ENCODE peak calls at places on chromosomes 11 and 22, in six cellular contexts. D is heart right ventricle, G is pancreas, F is right atrium auricular region, K is AG04450, H is heart left ventricle. J is an unnamed sample. For H3K27me3, the result is how much of the 10 kb centered on the place peaks cover.

GRCh38 chr11:96154802-96155520 is 188.0 kb downstream of the MAML2 start:
- DNase-seq in D (no peak), G (no peak), F (no peak), K (no peak), H (no peak), J (peak)

GRCh38 chr11:128323381-128323780 is 264.0 kb downstream of the ETS1 start:
- DNase-seq in D (no peak), G (no peak), F (no peak), K (no peak), H (no peak), J (no peak)

GRCh38 chr11:65695459-65696241 is 16.4 kb upstream of the KAT5 start:
- DNase-seq in D (peak), G (peak), F (no peak), K (no peak), H (no peak), J (peak)

GRCh38 chr11:79274636-79275315 is 166.1 kb downstream of the TENM4 start:
- DNase-seq in D (no peak), G (no peak), F (no peak), K (peak), H (no peak), J (no peak)

GRCh38 chr11:12015486-12015885 is 7.1 kb upstream of the DKK3 start:
- DNase-seq in D (no peak), G (no peak), F (no peak), K (no peak), H (no peak), J (no peak)

GRCh38 chr11:78708388-78708787 is 133.7 kb upstream of the NARS2 start:
- DNase-seq in D (no peak), G (no peak), F (no peak), K (no peak), H (no peak), J (peak)

GRCh38 chr22:46043339-46043738 is 66.4 kb upstream of the WNT7B start:
- DNase-seq in D (no peak), G (no peak), F (no peak), K (no peak), H (no peak), J (no peak)

GRCh38 chr11:20089796-20090653 is 70.2 kb downstream of the DBX1 start:
- DNase-seq in D (no peak), G (peak), F (no peak), K (no peak), H (no peak), J (no peak)

GRCh38 chr22:32674925-32675825 is 126.3 kb upstream of the TIMP3 start:
- DNase-seq in D (no peak), G (no peak), F (no peak), K (no peak), H (no peak), J (no peak)

GRCh38 chr11:61138940-61139339 is 22.3 kb downstream of the VPS37C start:
- DNase-seq in D (no peak), G (no peak), F (no peak), K (no peak), H (no peak), J (no peak)

GRCh38 chr11:123438191-123438627 is 8.1 kb downstream of the GRAMD1B start:
- DNase-seq in D (no peak), G (no peak), F (no peak), K (no peak), H (no peak), J (no peak)

GRCh38 chr11:15707971-15708370 is 593.2 kb downstream of the INSC start:
- DNase-seq in D (peak), G (peak), F (no peak), K (no peak), H (no peak), J (peak)
- TF ChIP-seq CTCF in D (peak), G (no peak), F (peak), K (no peak), H (no peak), J (no peak)

GRCh38 chr11:73011126-73011817 is 130.8 kb downstream of the FCHSD2 start:
- DNase-seq in D (no peak), G (no peak), F (no peak), K (no peak), H (no peak), J (no peak)

GRCh38 chr11:73017024-73017751 is 124.9 kb downstream of the FCHSD2 start:
- DNase-seq in D (no peak), G (no peak), F (no peak), K (no peak), H (no peak), J (peak)

GRCh38 chr11:73013021-73013420 is 129.1 kb downstream of the FCHSD2 start:
- DNase-seq in D (no peak), G (no peak), F (no peak), K (no peak), H (no peak), J (no peak)

GRCh38 chr11:73009972-73010371 is 132.1 kb downstream of the FCHSD2 start:
- DNase-seq in D (no peak), G (no peak), F (no peak), K (no peak), H (no peak), J (no peak)

DNA sequence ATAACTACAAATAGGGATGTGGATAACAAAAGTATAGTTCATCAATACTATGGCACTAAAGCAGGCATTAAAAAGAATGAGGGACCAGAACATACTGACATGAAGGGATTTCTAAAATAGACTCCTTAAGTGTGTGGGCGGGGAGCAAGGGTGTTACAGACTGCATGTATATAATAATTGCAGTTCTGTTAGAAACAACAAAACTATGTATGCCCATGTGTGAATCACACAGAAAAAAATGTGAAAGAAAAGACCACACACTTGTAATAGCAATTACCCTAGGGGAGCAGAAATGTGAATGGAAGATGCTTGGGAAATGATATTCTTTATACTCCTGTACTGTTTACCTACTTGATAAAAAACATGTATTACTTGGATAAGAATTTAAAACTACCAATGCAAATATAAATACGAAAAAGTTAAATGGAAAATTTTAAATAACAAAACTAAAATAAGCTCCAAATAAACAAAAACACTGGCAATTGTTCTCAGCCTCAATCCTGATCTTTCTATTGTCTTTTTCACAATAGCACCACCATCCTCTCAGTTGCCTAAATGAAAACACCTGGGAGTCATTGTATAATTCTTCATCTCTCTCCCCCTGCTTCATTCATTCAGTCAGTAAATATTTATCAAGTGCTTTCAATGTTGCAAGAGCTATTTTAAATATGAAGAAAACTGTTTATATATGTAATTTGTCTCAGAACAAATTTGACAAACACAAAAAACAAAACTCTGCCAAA is 129.8 kb downstream of the FCHSD2 start:
- DNase-seq in D (no peak), G (no peak), F (no peak), K (no peak), H (no peak), J (peak)
- H3K4me3 ChIP-seq in D (no peak), G (no peak), F (no peak), K (no peak), H (no peak), J (no peak)

GRCh38 chr22:37144180-37144554 is 5.5 kb downstream of the IL2RB start:
- DNase-seq in D (no peak), G (no peak), F (no peak), K (no peak), H (peak), J (no peak)
- H3K27me3 ChIP-seq in D (half or more), G (under half), F (under half), K (under half), H (under half), J (under half)

GRCh38 chr11:76169473-76169881 is 36.8 kb downstream of the WNT11 start:
- DNase-seq in D (no peak), G (no peak), F (no peak), K (no peak), H (peak), J (no peak)
- TF ChIP-seq CTCF in D (no peak), G (no peak), F (no peak), K (no peak), H (no peak), J (no peak)

DNA sequence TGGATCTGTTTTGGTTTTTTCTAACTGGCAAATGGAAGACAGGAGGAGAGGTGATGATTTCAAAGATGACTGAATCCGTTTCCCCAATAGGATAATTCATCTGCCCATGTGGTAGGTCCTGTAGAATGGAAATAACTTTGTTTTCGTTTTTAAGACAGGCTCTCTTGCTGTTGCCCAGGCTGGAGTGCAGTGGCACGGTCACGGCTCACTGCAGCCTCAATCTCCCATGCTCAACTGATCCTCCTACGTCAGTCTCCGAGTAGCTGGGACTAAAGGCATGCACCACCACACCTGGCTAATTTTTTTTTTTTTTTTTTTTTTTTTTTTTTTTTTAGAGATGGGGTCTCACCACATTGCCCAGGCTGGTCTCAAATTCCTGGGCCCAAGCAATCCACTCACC is 77.4 kb upstream of the BIRC3 start:
- DNase-seq in D (no peak), G (no peak), F (no peak), K (no peak), H (no peak), J (no peak)
- H3K4me3 ChIP-seq in D (no peak), G (no peak), F (no peak), K (no peak), H (no peak), J (no peak)

GRCh38 chr11:31805629-31806185 is 5.4 kb downstream of the PAX6 start:
- DNase-seq in D (no peak), G (no peak), F (peak), K (no peak), H (no peak), J (no peak)
- H3K27me3 ChIP-seq in D (half or more), G (under half), F (half or more), K (half or more), H (half or more), J (half or more)

DNA sequence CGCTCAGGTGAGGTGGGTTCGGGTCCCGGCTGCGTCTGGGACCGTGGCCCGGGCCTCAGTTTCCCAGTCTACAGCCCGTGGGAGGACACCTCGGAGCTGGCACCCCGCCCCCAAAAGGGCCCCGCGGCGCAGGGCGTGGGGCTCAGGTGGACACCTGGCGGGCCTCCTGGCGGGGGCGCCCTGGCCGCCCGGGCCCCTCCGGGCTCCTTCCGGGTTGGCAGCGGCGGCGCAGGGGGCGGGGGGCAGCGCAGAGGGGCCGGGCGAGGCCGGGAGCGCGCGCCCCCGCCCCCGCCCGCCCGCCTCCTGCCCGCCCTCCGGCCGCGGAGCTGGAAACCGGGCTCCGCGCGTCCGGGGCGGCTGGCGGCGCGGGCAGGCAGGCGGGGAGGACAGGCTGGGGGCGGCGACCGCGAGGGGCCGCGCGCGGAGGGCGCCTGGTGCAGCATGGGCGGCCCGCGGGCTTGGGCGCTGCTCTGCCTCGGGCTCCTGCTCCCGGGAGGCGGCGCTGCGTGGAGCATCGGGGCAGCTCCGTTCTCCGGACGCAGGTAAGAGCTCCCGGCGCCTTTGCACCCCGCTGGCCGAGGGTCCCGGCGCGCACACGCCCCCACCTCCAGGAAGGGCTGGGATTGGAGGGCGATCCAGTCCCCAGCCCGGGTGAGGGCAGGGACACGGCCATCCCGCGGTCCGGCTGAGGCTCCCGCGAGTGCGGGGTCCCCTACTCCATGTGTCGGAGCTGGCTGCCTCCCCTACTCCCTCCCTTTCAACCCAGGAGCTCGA is at the start of gene EMID1:
- DNase-seq in D (peak), G (peak), F (no peak), K (no peak), H (peak), J (no peak)
- TF ChIP-seq CTCF in D (no peak), G (no peak), F (no peak), K (peak), H (no peak), J (peak)

GRCh38 chr11:47403135-47403534 is 5.3 kb upstream of the SLC39A13 start:
- DNase-seq in D (no peak), G (no peak), F (no peak), K (no peak), H (no peak), J (no peak)

GRCh38 chr11:47403571-47403970 is 4.8 kb upstream of the SLC39A13 start:
- DNase-seq in D (no peak), G (no peak), F (no peak), K (no peak), H (no peak), J (no peak)

GRCh38 chr11:47398551-47398950 is 9.8 kb upstream of the SLC39A13 start:
- DNase-seq in D (no peak), G (no peak), F (no peak), K (no peak), H (no peak), J (no peak)

GRCh38 chr11:47399860-47400812 is 8.3 kb upstream of the SLC39A13 start:
- DNase-seq in D (no peak), G (no peak), F (no peak), K (no peak), H (no peak), J (no peak)

GRCh38 chr11:47400813-47401279 is 7.5 kb upstream of the SLC39A13 start:
- DNase-seq in D (no peak), G (no peak), F (no peak), K (no peak), H (no peak), J (no peak)
- H3K4me3 ChIP-seq in D (peak), G (no peak), F (no peak), K (no peak), H (peak), J (no peak)

GRCh38 chr11:2511421-2512369 is 66.9 kb downstream of the KCNQ1 start:
- DNase-seq in D (no peak), G (peak), F (peak), K (no peak), H (peak), J (no peak)
- H3K27me3 ChIP-seq in D (under half), G (under half), F (under half), K (under half), H (under half), J (under half)